ENCODE peak calls at places on chromosomes 16 and 17, in five cellular contexts. V is psoas muscle, I is heart left ventricle, H is K562, J is esophagus squamous epithelium. Z is an unnamed sample.

GRCh38 chr17:72976971-72977767 is 115.3 kb downstream of the SLC39A11 start:
- DNase-seq in V (peak; percentile 26), I (peak; percentile 64), H (peak; percentile 60), J (no peak), Z (peak; percentile 60)

GRCh38 chr16:89013692-89014455 is 36.9 kb upstream of the CBFA2T3 start:
- DNase-seq in V (peak; percentile 7), I (no peak), H (no peak), J (no peak), Z (no peak)

GRCh38 chr16:89841275-89841674 is 13.0 kb downstream of the SPIRE2 start:
- DNase-seq in V (no peak), I (no peak), H (no peak), J (no peak), Z (no peak)

GRCh38 chr17:75205037-75205792 is at the start of gene NUP85:
- DNase-seq in V (peak; percentile 95), I (peak; percentile 96), H (peak; percentile 96), J (peak; percentile 46), Z (peak; percentile 99)

GRCh38 chr16:54932737-54933254 is 2.1 kb downstream of the IRX5 start:
- DNase-seq in V (no peak), I (peak; percentile 28), H (no peak), J (no peak), Z (no peak)

GRCh38 chr17:6079155-6079554 is 9.0 kb downstream of the WSCD1 start:
- DNase-seq in V (no peak), I (no peak), H (no peak), J (no peak), Z (peak; percentile 95)

GRCh38 chr16:70788668-70789161 is 12.2 kb downstream of the VAC14 start:
- DNase-seq in V (no peak), I (no peak), H (no peak), J (no peak), Z (no peak)

GRCh38 chr16:89700649-89701424 is 668 bp downstream of the SPATA2L start:
- DNase-seq in V (no peak), I (peak; percentile 33), H (peak; percentile 82), J (no peak), Z (no peak)

GRCh38 chr17:1561420-1562177 is 993 bp downstream of the PITPNA start:
- DNase-seq in V (peak; percentile 37), I (no peak), H (peak; percentile 45), J (no peak), Z (no peak)

GRCh38 chr17:69760562-69760961 is 314.5 kb upstream of the KCNJ16 start:
- DNase-seq in V (no peak), I (no peak), H (no peak), J (no peak), Z (no peak)

GRCh38 chr17:50532452-50533024 is at the start of gene EPN3:
- DNase-seq in V (no peak), I (no peak), H (no peak), J (no peak), Z (no peak)

GRCh38 chr17:10751569-10751968 is 21.7 kb upstream of the TMEM220 start:
- DNase-seq in V (no peak), I (no peak), H (no peak), J (no peak), Z (no peak)

GRCh38 chr17:13740692-13741091 is 139.0 kb upstream of the HS3ST3A1 start:
- DNase-seq in V (no peak), I (no peak), H (no peak), J (no peak), Z (no peak)

GRCh38 chr16:87924937-87925670 is 11.2 kb downstream of the CA5A start:
- DNase-seq in V (no peak), I (no peak), H (no peak), J (no peak), Z (no peak)

GRCh38 chr17:44095647-44096496 is 25.3 kb downstream of the G6PC3 start:
- DNase-seq in V (peak; percentile 68), I (peak; percentile 86), H (peak; percentile 93), J (no peak), Z (peak; percentile 99)

GRCh38 chr17:43888548-43888947 is 18.8 kb downstream of the MPP2 start:
- DNase-seq in V (no peak), I (no peak), H (no peak), J (no peak), Z (no peak)

GRCh38 chr17:46876353-46876887 is 25.0 kb downstream of the WNT9B start:
- DNase-seq in V (no peak), I (no peak), H (peak; percentile 37), J (no peak), Z (no peak)

GRCh38 chr17:29661220-29661619 is 38.5 kb upstream of the CORO6 start:
- DNase-seq in V (no peak), I (no peak), H (no peak), J (no peak), Z (no peak)

GRCh38 chr16:85182286-85182685 is 70.0 kb upstream of the CIBAR2 start:
- DNase-seq in V (no peak), I (no peak), H (no peak), J (no peak), Z (no peak)

GRCh38 chr17:34706029-34706428 is 126.6 kb downstream of the TMEM132E start:
- DNase-seq in V (no peak), I (no peak), H (peak; percentile 45), J (no peak), Z (peak; percentile 42)

GRCh38 chr16:4372578-4373355 is 1.1 kb downstream of the VASN start:
- DNase-seq in V (no peak), I (no peak), H (peak; percentile 33), J (no peak), Z (no peak)

GRCh38 chr17:9177212-9177611 is 155.9 kb downstream of the NTN1 start:
- DNase-seq in V (no peak), I (peak; percentile 40), H (no peak), J (no peak), Z (no peak)

GRCh38 chr16:6081320-6081976 is 983.9 kb upstream of the EEF2KMT start:
- DNase-seq in V (no peak), I (no peak), H (peak; percentile 57), J (no peak), Z (peak; percentile 3)

GRCh38 chr16:680967-681745 is 946 bp downstream of the STUB1 start:
- DNase-seq in V (peak; percentile 68), I (peak; percentile 68), H (peak; percentile 65), J (no peak), Z (no peak)

GRCh38 chr17:27155866-27156265 is 138.0 kb upstream of the WSB1 start:
- DNase-seq in V (no peak), I (no peak), H (no peak), J (no peak), Z (no peak)

GRCh38 chr17:45338023-45338781 is 21.4 kb upstream of the MAP3K14 start:
- DNase-seq in V (peak; percentile 42), I (peak; percentile 49), H (no peak), J (no peak), Z (no peak)

GRCh38 chr17:7380321-7380720 is 568 bp upstream of the TNK1 start:
- DNase-seq in V (peak; percentile 38), I (peak; percentile 76), H (no peak), J (no peak), Z (peak; percentile 18)

GRCh38 chr16:8751481-8752311 is 45.7 kb downstream of the TMEM186 start:
- DNase-seq in V (no peak), I (no peak), H (no peak), J (no peak), Z (peak; percentile 72)

GRCh38 chr17:64001091-64001579 is 3.0 kb downstream of the PRR29 start:
- DNase-seq in V (no peak), I (no peak), H (no peak), J (no peak), Z (no peak)
- H3K27ac ChIP-seq in V (no peak overlapping the region), I (peak overlapping the region; percentile 69), H (no peak overlapping the region), J (peak overlapping the region; percentile 76), Z (no peak overlapping the region)

GRCh38 chr17:48614904-48615211 is 234 bp downstream of the HOXB8 start:
- DNase-seq in V (no peak), I (no peak), H (no peak), J (no peak), Z (no peak)
- H3K4me1 ChIP-seq in V (peaks cover 17% of the 10 kb centered on the region), I (peaks cover 51% of the 10 kb centered on the region), H (peaks cover 16% of the 10 kb centered on the region), J (peaks cover 40% of the 10 kb centered on the region), Z (no peaks in the 10 kb centered on the region)

DNA sequence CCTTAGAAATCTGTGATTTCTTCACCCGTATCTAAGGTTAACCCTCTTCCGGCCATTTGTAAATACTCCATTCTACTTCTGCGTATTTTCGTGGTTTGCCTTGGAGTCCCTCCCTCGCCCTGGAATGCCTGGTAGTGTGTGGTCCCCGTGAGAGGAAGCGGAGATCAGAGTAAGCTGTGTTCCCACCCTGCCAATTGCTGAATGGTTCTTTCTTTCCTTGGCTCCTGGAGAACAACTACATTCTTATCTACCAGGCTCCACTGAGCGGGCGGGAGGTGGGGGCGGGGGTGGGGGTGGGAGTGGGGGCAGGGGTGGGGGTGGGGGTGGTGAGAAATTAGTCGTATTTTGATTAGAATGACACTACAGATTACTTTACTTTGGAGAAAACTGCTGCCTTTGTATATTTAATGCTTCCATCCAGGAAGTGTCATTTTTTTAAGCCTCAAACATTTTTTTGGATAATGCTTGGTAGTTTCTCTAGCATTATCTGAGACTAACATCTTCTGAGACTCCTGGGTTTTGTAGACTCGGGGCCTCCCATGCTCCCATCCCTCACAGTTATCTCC is 20.9 kb upstream of the FASN start:
- DNase-seq in V (no peak), I (no peak), H (peak; percentile 62), J (no peak), Z (peak; percentile 89)
- H3K27ac ChIP-seq in V (no peak overlapping the region), I (no peak overlapping the region), H (peak overlapping the region; percentile 60), J (no peak overlapping the region), Z (peak overlapping the region; percentile 6)

GRCh38 chr16:22400899-22401298 is 26.5 kb upstream of the CDR2 start:
- DNase-seq in V (no peak), I (no peak), H (no peak), J (no peak), Z (no peak)

GRCh38 chr16:22397931-22398330 is 23.5 kb upstream of the CDR2 start:
- DNase-seq in V (no peak), I (no peak), H (no peak), J (no peak), Z (no peak)

GRCh38 chr16:22397459-22397858 is 23.0 kb upstream of the CDR2 start:
- DNase-seq in V (no peak), I (no peak), H (no peak), J (no peak), Z (peak; percentile 66)

DNA sequence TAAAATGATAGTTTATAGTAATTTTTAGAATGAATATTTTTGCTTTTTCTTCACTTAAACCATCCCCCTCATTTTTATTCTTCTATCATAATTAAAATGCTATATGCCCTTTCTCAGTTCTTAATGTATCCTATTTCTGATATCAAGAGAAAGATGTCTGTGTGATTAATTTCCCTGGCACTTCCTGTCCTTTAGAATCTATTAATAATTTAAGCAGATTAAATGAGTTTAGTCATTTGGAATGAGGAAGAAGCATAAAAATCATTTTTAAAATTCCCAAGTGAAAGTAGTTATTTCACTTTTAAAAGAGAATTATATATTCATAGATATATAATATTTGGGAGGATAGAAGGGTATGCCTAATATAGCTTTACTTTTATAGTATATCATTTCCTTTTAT is 27.8 kb upstream of the CDR2 start:
- DNase-seq in V (no peak), I (no peak), H (no peak), J (no peak), Z (no peak)
- H3K4me1 ChIP-seq in V (peaks cover 5% of the 10 kb centered on the region), I (peaks cover 15% of the 10 kb centered on the region), H (no peaks in the 10 kb centered on the region), J (peaks cover 6% of the 10 kb centered on the region), Z (peaks cover 26% of the 10 kb centered on the region)

Z was measured in SJCRH30.